ENCODE peak calls at places on chromosomes 3 and 15, in eight cellular contexts. X is LNCaP clone FGC; F is B cell; K is prostate gland; L is AG10803; U is H1; R is CD4-positive, alpha-beta T cell; O is hepatocyte. P is an unnamed sample.

GRCh38 chr3:160401301-160402095 is 2.0 kb downstream of the SMC4 start:
- DNase-seq in X (no peak), F (peak), K (no peak), L (peak), U (no peak), R (no peak), O (peak), P (no peak)

GRCh38 chr3:153311531-153311930 is 149.5 kb downstream of the RAP2B start:
- DNase-seq in X (no peak), F (no peak), K (no peak), L (peak), U (no peak), R (no peak), O (no peak), P (no peak)

GRCh38 chr3:4885322-4885721 is 93.9 kb upstream of the BHLHE40 start:
- DNase-seq in X (no peak), F (no peak), K (no peak), L (peak), U (no peak), R (no peak), O (no peak), P (no peak)

GRCh38 chr15:54099010-54099409 is 120.8 kb downstream of the UNC13C start:
- DNase-seq in X (no peak), F (no peak), K (no peak), L (no peak), U (no peak), R (no peak), O (no peak), P (no peak)

GRCh38 chr3:135324246-135324645 is 529.2 kb downstream of the EPHB1 start:
- DNase-seq in X (no peak), F (no peak), K (no peak), L (no peak), U (no peak), R (no peak), O (no peak), P (no peak)

GRCh38 chr15:66730168-66731014 is 28.4 kb downstream of the SMAD6 start:
- DNase-seq in X (no peak), F (no peak), K (no peak), L (peak), U (no peak), R (no peak), O (no peak), P (no peak)

GRCh38 chr3:38332202-38332601 is 14.4 kb upstream of the XYLB start:
- DNase-seq in X (no peak), F (no peak), K (no peak), L (no peak), U (no peak), R (no peak), O (no peak), P (no peak)

GRCh38 chr15:51267714-51268105 is 70.7 kb downstream of the CYP19A1 start:
- DNase-seq in X (no peak), F (peak), K (no peak), L (no peak), U (no peak), R (no peak), O (no peak), P (no peak)

GRCh38 chr15:56739964-56740640 is 6.8 kb upstream of the ZNF280D start:
- DNase-seq in X (no peak), F (no peak), K (no peak), L (no peak), U (no peak), R (no peak), O (no peak), P (no peak)

GRCh38 chr3:104960579-104960978 is 406.1 kb upstream of the ALCAM start:
- DNase-seq in X (no peak), F (no peak), K (no peak), L (peak), U (no peak), R (no peak), O (no peak), P (no peak)

GRCh38 chr3:39108309-39108708 is 829 bp downstream of the TTC21A start:
- DNase-seq in X (no peak), F (peak), K (no peak), L (no peak), U (no peak), R (no peak), O (no peak), P (no peak)

GRCh38 chr3:194097141-194097880 is 38.6 kb upstream of the HES1 start:
- DNase-seq in X (peak), F (no peak), K (peak), L (no peak), U (no peak), R (no peak), O (no peak), P (no peak)

GRCh38 chr15:74202461-74203401 is at the start of gene STRA6:
- DNase-seq in X (no peak), F (no peak), K (no peak), L (peak), U (peak), R (no peak), O (peak), P (no peak)

GRCh38 chr3:147616998-147617619 is 207.9 kb downstream of the ZIC1 start:
- DNase-seq in X (no peak), F (no peak), K (no peak), L (peak), U (no peak), R (no peak), O (peak), P (no peak)

GRCh38 chr3:177190701-177191100 is 6.6 kb downstream of the TBL1XR1 start:
- DNase-seq in X (no peak), F (no peak), K (no peak), L (peak), U (no peak), R (no peak), O (no peak), P (no peak)

GRCh38 chr3:148450819-148451218 is 246.9 kb upstream of the AGTR1 start:
- DNase-seq in X (no peak), F (no peak), K (no peak), L (no peak), U (no peak), R (no peak), O (peak), P (no peak)

GRCh38 chr3:170992854-170993253 is 33.7 kb downstream of the SLC2A2 start:
- DNase-seq in X (no peak), F (no peak), K (no peak), L (peak), U (no peak), R (no peak), O (no peak), P (no peak)

GRCh38 chr3:136543385-136543784 is 208.8 kb downstream of the STAG1 start:
- DNase-seq in X (no peak), F (no peak), K (no peak), L (peak), U (no peak), R (no peak), O (no peak), P (no peak)

GRCh38 chr15:88448991-88449461 is 18.2 kb downstream of the MRPL46 start:
- DNase-seq in X (no peak), F (no peak), K (no peak), L (no peak), U (no peak), R (no peak), O (no peak), P (no peak)

GRCh38 chr3:134449277-134449676 is 36.5 kb downstream of the ANAPC13 start:
- DNase-seq in X (no peak), F (no peak), K (peak), L (no peak), U (no peak), R (no peak), O (no peak), P (no peak)

GRCh38 chr3:113065336-113065735 is 74.6 kb downstream of the GTPBP8 start:
- DNase-seq in X (no peak), F (no peak), K (no peak), L (peak), U (no peak), R (no peak), O (no peak), P (no peak)

GRCh38 chr3:113070226-113071220 is 79.7 kb downstream of the GTPBP8 start:
- DNase-seq in X (no peak), F (no peak), K (no peak), L (peak), U (no peak), R (no peak), O (peak), P (no peak)
- TF ChIP-seq CTCF in X (no peak), F (no peak), K (no peak), L (no peak), U (no peak), R (no peak), O (no peak), P (no peak)

GRCh38 chr15:61764981-61765380 is 295.3 kb downstream of the VPS13C start:
- DNase-seq in X (no peak), F (no peak), K (no peak), L (no peak), U (no peak), R (no peak), O (no peak), P (no peak)
- TF ChIP-seq CTCF in X (no peak), F (no peak), K (no peak), L (no peak), U (no peak), R (no peak), O (no peak), P (no peak)

DNA sequence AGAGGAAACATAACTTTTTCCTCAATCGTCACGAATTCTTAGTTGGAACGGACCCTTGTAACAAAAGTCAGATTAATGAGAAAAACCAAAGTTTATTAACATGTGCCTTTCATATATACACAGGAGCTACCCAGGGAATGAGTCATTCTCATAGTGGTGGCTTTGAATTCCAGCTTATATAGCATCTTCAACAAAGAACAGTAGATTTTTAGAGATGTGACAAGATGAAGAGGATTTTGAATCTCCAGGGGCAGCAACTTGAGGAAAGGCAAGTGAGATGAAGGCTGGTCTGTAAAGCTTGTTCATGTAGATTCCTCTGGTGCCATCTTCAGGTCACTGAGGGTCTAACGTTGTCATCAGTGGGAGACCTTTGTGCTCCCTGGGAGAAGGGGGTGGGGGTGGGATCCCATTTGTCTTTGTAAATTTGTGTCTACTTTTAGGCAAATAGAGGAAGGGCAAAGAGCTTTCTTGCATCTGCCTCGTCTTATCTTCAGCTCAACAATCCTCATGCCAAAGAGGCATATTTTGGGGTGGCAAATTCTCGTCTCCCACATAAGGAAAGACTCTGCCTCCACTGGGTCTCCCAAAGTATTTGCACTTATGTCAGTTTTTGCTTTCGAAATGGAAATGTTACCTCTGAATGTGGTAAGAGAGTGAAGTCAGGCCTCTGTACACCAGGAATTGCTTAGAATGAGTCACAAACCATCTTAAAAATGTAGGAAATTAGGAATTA is 29.5 kb downstream of the CLEC3B start:
- DNase-seq in X (no peak), F (no peak), K (no peak), L (peak), U (no peak), R (no peak), O (no peak), P (no peak)
- TF ChIP-seq CTCF in X (no peak), F (no peak), K (no peak), L (peak), U (peak), R (peak), O (no peak), P (no peak)

GRCh38 chr15:35545825-35546580 is at the start of gene DPH6:
- DNase-seq in X (peak), F (peak), K (peak), L (peak), U (no peak), R (peak), O (peak), P (peak)
- TF ChIP-seq CTCF in X (peak), F (no peak), K (no peak), L (no peak), U (no peak), R (no peak), O (no peak), P (no peak)